ENCODE peak calls at places on chromosome 10, in seven cellular contexts. One of them, this sample, is unnamed.

GRCh38 chr10:96719850-96720421 is 378 bp downstream of the PIK3AP1 start:
- DNase-seq in A549: peak
- DNase-seq in AG08396: no peak
- DNase-seq in activated CD8-positive, alpha-beta memory T cell treated with anti-CD3 and anti-CD28 coated beads for 48 hours: peak
- DNase-seq in NCI-H460: no peak
- DNase-seq in C1 segment of cervical spinal cord: no peak
- DNase-seq in fibroblast of the conjunctiva: no peak
- DNase-seq in this sample: peak

GRCh38 chr10:61904711-61905445 is 3.4 kb downstream of the ARID5B start:
- DNase-seq in A549: peak
- DNase-seq in AG08396: peak
- DNase-seq in activated CD8-positive, alpha-beta memory T cell treated with anti-CD3 and anti-CD28 coated beads for 48 hours: no peak
- DNase-seq in NCI-H460: no peak
- DNase-seq in C1 segment of cervical spinal cord: no peak
- DNase-seq in fibroblast of the conjunctiva: peak
- DNase-seq in this sample: no peak

GRCh38 chr10:99785646-99786045 is 3.2 kb downstream of the ABCC2 start:
- DNase-seq in A549: no peak
- DNase-seq in AG08396: no peak
- DNase-seq in activated CD8-positive, alpha-beta memory T cell treated with anti-CD3 and anti-CD28 coated beads for 48 hours: no peak
- DNase-seq in NCI-H460: no peak
- DNase-seq in C1 segment of cervical spinal cord: no peak
- DNase-seq in fibroblast of the conjunctiva: no peak
- DNase-seq in this sample: no peak

GRCh38 chr10:88158506-88159123 is 295.2 kb downstream of the PTEN start:
- DNase-seq in A549: no peak
- DNase-seq in AG08396: no peak
- DNase-seq in activated CD8-positive, alpha-beta memory T cell treated with anti-CD3 and anti-CD28 coated beads for 48 hours: no peak
- DNase-seq in NCI-H460: no peak
- DNase-seq in C1 segment of cervical spinal cord: no peak
- DNase-seq in fibroblast of the conjunctiva: no peak
- DNase-seq in this sample: no peak

GRCh38 chr10:50846753-50847152 is 38.7 kb downstream of the A1CF start:
- DNase-seq in A549: no peak
- DNase-seq in AG08396: no peak
- DNase-seq in activated CD8-positive, alpha-beta memory T cell treated with anti-CD3 and anti-CD28 coated beads for 48 hours: no peak
- DNase-seq in NCI-H460: no peak
- DNase-seq in C1 segment of cervical spinal cord: no peak
- DNase-seq in fibroblast of the conjunctiva: no peak
- DNase-seq in this sample: no peak

GRCh38 chr10:118013078-118013568 is 33.6 kb downstream of the RAB11FIP2 start:
- DNase-seq in A549: no peak
- DNase-seq in AG08396: no peak
- DNase-seq in activated CD8-positive, alpha-beta memory T cell treated with anti-CD3 and anti-CD28 coated beads for 48 hours: no peak
- DNase-seq in NCI-H460: no peak
- DNase-seq in C1 segment of cervical spinal cord: no peak
- DNase-seq in fibroblast of the conjunctiva: no peak
- DNase-seq in this sample: no peak

GRCh38 chr10:98917828-98918227 is 317.8 kb downstream of the HPSE2 start:
- DNase-seq in A549: no peak
- DNase-seq in AG08396: no peak
- DNase-seq in activated CD8-positive, alpha-beta memory T cell treated with anti-CD3 and anti-CD28 coated beads for 48 hours: no peak
- DNase-seq in NCI-H460: no peak
- DNase-seq in C1 segment of cervical spinal cord: no peak
- DNase-seq in fibroblast of the conjunctiva: no peak
- DNase-seq in this sample: no peak

GRCh38 chr10:25758041-25758457 is 176.0 kb upstream of the MYO3A start:
- DNase-seq in A549: peak
- DNase-seq in AG08396: no peak
- DNase-seq in activated CD8-positive, alpha-beta memory T cell treated with anti-CD3 and anti-CD28 coated beads for 48 hours: no peak
- DNase-seq in NCI-H460: peak
- DNase-seq in C1 segment of cervical spinal cord: no peak
- DNase-seq in fibroblast of the conjunctiva: no peak
- DNase-seq in this sample: no peak

GRCh38 chr10:24120651-24121050 is 88.3 kb upstream of the KIAA1217 start:
- DNase-seq in A549: no peak
- DNase-seq in AG08396: no peak
- DNase-seq in activated CD8-positive, alpha-beta memory T cell treated with anti-CD3 and anti-CD28 coated beads for 48 hours: no peak
- DNase-seq in NCI-H460: no peak
- DNase-seq in C1 segment of cervical spinal cord: no peak
- DNase-seq in fibroblast of the conjunctiva: no peak
- DNase-seq in this sample: no peak

GRCh38 chr10:124386186-124387077 is 32.3 kb downstream of the OAT start:
- DNase-seq in A549: no peak
- DNase-seq in AG08396: peak
- DNase-seq in activated CD8-positive, alpha-beta memory T cell treated with anti-CD3 and anti-CD28 coated beads for 48 hours: no peak
- DNase-seq in NCI-H460: no peak
- DNase-seq in C1 segment of cervical spinal cord: no peak
- DNase-seq in fibroblast of the conjunctiva: no peak
- DNase-seq in this sample: no peak

GRCh38 chr10:61000769-61001730 is 57.1 kb upstream of the RHOBTB1 start:
- DNase-seq in A549: peak
- DNase-seq in AG08396: peak
- DNase-seq in activated CD8-positive, alpha-beta memory T cell treated with anti-CD3 and anti-CD28 coated beads for 48 hours: no peak
- DNase-seq in NCI-H460: no peak
- DNase-seq in C1 segment of cervical spinal cord: no peak
- DNase-seq in fibroblast of the conjunctiva: no peak
- DNase-seq in this sample: no peak

GRCh38 chr10:50993817-50994251 is 80.5 kb upstream of the PRKG1 start:
- DNase-seq in A549: no peak
- DNase-seq in AG08396: peak
- DNase-seq in activated CD8-positive, alpha-beta memory T cell treated with anti-CD3 and anti-CD28 coated beads for 48 hours: no peak
- DNase-seq in NCI-H460: no peak
- DNase-seq in C1 segment of cervical spinal cord: no peak
- DNase-seq in fibroblast of the conjunctiva: no peak
- DNase-seq in this sample: no peak

GRCh38 chr10:13016413-13016812 is 14.9 kb upstream of the CCDC3 start:
- DNase-seq in A549: no peak
- DNase-seq in AG08396: no peak
- DNase-seq in activated CD8-positive, alpha-beta memory T cell treated with anti-CD3 and anti-CD28 coated beads for 48 hours: no peak
- DNase-seq in NCI-H460: no peak
- DNase-seq in C1 segment of cervical spinal cord: no peak
- DNase-seq in fibroblast of the conjunctiva: no peak
- DNase-seq in this sample: no peak

GRCh38 chr10:13990392-13990805 is 340.3 kb downstream of the FRMD4A start:
- DNase-seq in A549: no peak
- DNase-seq in AG08396: no peak
- DNase-seq in activated CD8-positive, alpha-beta memory T cell treated with anti-CD3 and anti-CD28 coated beads for 48 hours: no peak
- DNase-seq in NCI-H460: no peak
- DNase-seq in C1 segment of cervical spinal cord: no peak
- DNase-seq in fibroblast of the conjunctiva: no peak
- DNase-seq in this sample: no peak

GRCh38 chr10:130728531-130729215 is 582.8 kb downstream of the TCERG1L start:
- DNase-seq in A549: no peak
- DNase-seq in AG08396: no peak
- DNase-seq in activated CD8-positive, alpha-beta memory T cell treated with anti-CD3 and anti-CD28 coated beads for 48 hours: no peak
- DNase-seq in NCI-H460: no peak
- DNase-seq in C1 segment of cervical spinal cord: no peak
- DNase-seq in fibroblast of the conjunctiva: no peak
- DNase-seq in this sample: no peak

GRCh38 chr10:124911124-124912051 is 30.5 kb upstream of the ZRANB1 start:
- DNase-seq in A549: no peak
- DNase-seq in AG08396: peak
- DNase-seq in activated CD8-positive, alpha-beta memory T cell treated with anti-CD3 and anti-CD28 coated beads for 48 hours: no peak
- DNase-seq in NCI-H460: no peak
- DNase-seq in C1 segment of cervical spinal cord: no peak
- DNase-seq in fibroblast of the conjunctiva: no peak
- DNase-seq in this sample: no peak

GRCh38 chr10:70575486-70575873 is 27.1 kb downstream of the PRF1 start:
- DNase-seq in A549: no peak
- DNase-seq in AG08396: no peak
- DNase-seq in activated CD8-positive, alpha-beta memory T cell treated with anti-CD3 and anti-CD28 coated beads for 48 hours: no peak
- DNase-seq in NCI-H460: no peak
- DNase-seq in C1 segment of cervical spinal cord: no peak
- DNase-seq in fibroblast of the conjunctiva: no peak
- DNase-seq in this sample: no peak

GRCh38 chr10:88660593-88660884 is 3.7 kb upstream of the LIPF start:
- DNase-seq in A549: no peak
- DNase-seq in AG08396: no peak
- DNase-seq in activated CD8-positive, alpha-beta memory T cell treated with anti-CD3 and anti-CD28 coated beads for 48 hours: no peak
- DNase-seq in NCI-H460: no peak
- DNase-seq in C1 segment of cervical spinal cord: no peak
- DNase-seq in fibroblast of the conjunctiva: no peak
- DNase-seq in this sample: no peak

GRCh38 chr10:27319752-27320561 is 79.4 kb upstream of the ACBD5 start:
- DNase-seq in A549: peak
- DNase-seq in AG08396: peak
- DNase-seq in activated CD8-positive, alpha-beta memory T cell treated with anti-CD3 and anti-CD28 coated beads for 48 hours: peak
- DNase-seq in NCI-H460: no peak
- DNase-seq in C1 segment of cervical spinal cord: peak
- DNase-seq in fibroblast of the conjunctiva: peak
- DNase-seq in this sample: peak

GRCh38 chr10:20100157-20100556 is 283.9 kb downstream of the PLXDC2 start:
- DNase-seq in A549: no peak
- DNase-seq in AG08396: no peak
- DNase-seq in activated CD8-positive, alpha-beta memory T cell treated with anti-CD3 and anti-CD28 coated beads for 48 hours: no peak
- DNase-seq in NCI-H460: no peak
- DNase-seq in C1 segment of cervical spinal cord: no peak
- DNase-seq in fibroblast of the conjunctiva: peak
- DNase-seq in this sample: no peak

GRCh38 chr10:20144268-20144667 is 328.0 kb downstream of the PLXDC2 start:
- DNase-seq in A549: no peak
- DNase-seq in AG08396: no peak
- DNase-seq in activated CD8-positive, alpha-beta memory T cell treated with anti-CD3 and anti-CD28 coated beads for 48 hours: no peak
- DNase-seq in NCI-H460: no peak
- DNase-seq in C1 segment of cervical spinal cord: no peak
- DNase-seq in fibroblast of the conjunctiva: no peak
- DNase-seq in this sample: no peak

This sample was measured in KG1.